ENCODE peak calls at places on chromosome 12, in five cellular contexts. K is amniotic stem cell, L is GM20000, D is kidney glomerular epithelial cell, W is RWPE1. B is an unnamed sample.

GRCh38 chr12:106097011-106097410 is 41.7 kb downstream of the NUAK1 start:
- DNase-seq in K (no peak), L (no peak), D (peak), W (no peak), B (no peak)

GRCh38 chr12:103036581-103037214 is 79.2 kb downstream of the ASCL1 start:
- DNase-seq in K (no peak), L (peak), D (no peak), W (no peak), B (no peak)

GRCh38 chr12:5124401-5124800 is 80.7 kb downstream of the KCNA5 start:
- DNase-seq in K (no peak), L (no peak), D (no peak), W (no peak), B (no peak)

GRCh38 chr12:75842119-75842518 is 189.5 kb downstream of the PHLDA1 start:
- DNase-seq in K (no peak), L (no peak), D (no peak), W (no peak), B (peak)

GRCh38 chr12:126036348-126036747 is 971.1 kb downstream of the AACS start:
- DNase-seq in K (no peak), L (no peak), D (no peak), W (no peak), B (no peak)

GRCh38 chr12:52332381-52332780 is 11.2 kb upstream of the KRT83 start:
- DNase-seq in K (no peak), L (no peak), D (no peak), W (no peak), B (no peak)

GRCh38 chr12:106305376-106305775 is 2.8 kb downstream of the TCP11L2 start:
- DNase-seq in K (no peak), L (no peak), D (no peak), W (no peak), B (no peak)

GRCh38 chr12:110165540-110166159 is 41.5 kb downstream of the IFT81 start:
- DNase-seq in K (no peak), L (peak), D (no peak), W (no peak), B (no peak)

GRCh38 chr12:4444031-4444430 is 1.6 kb downstream of the FGF6 start:
- DNase-seq in K (no peak), L (no peak), D (no peak), W (no peak), B (no peak)

GRCh38 chr12:53096761-53097160 is 706 bp upstream of the IGFBP6 start:
- DNase-seq in K (no peak), L (no peak), D (no peak), W (no peak), B (no peak)

GRCh38 chr12:63841611-63842010 is 2.9 kb upstream of the SRGAP1 start:
- DNase-seq in K (no peak), L (no peak), D (no peak), W (no peak), B (no peak)

GRCh38 chr12:42976620-42977019 is 387.1 kb upstream of the PRICKLE1 start:
- DNase-seq in K (no peak), L (no peak), D (no peak), W (no peak), B (no peak)

GRCh38 chr12:109736552-109737108 is 23.0 kb downstream of the FAM222A start:
- DNase-seq in K (no peak), L (no peak), D (peak), W (peak), B (peak)

GRCh38 chr12:13273850-13274249 is 77.3 kb downstream of the EMP1 start:
- DNase-seq in K (no peak), L (no peak), D (no peak), W (no peak), B (no peak)

GRCh38 chr12:1117970-1118563 is 127.0 kb downstream of the ERC1 start:
- DNase-seq in K (peak), L (peak), D (peak), W (peak), B (peak)

GRCh38 chr12:95683418-95683817 is 107.1 kb downstream of the NTN4 start:
- DNase-seq in K (no peak), L (no peak), D (no peak), W (no peak), B (no peak)

GRCh38 chr12:64019101-64019500 is 174.6 kb downstream of the SRGAP1 start:
- DNase-seq in K (no peak), L (no peak), D (no peak), W (no peak), B (no peak)

GRCh38 chr12:124927325-124928094 is 13.1 kb upstream of the UBC start:
- DNase-seq in K (no peak), L (peak), D (no peak), W (peak), B (peak)

GRCh38 chr12:66902020-66902419 is 223.1 kb upstream of the GRIP1 start:
- DNase-seq in K (no peak), L (no peak), D (no peak), W (no peak), B (no peak)

GRCh38 chr12:54432815-54433164 is 13.7 kb upstream of the ITGA5 start:
- DNase-seq in K (no peak), L (no peak), D (no peak), W (no peak), B (no peak)

GRCh38 chr12:131388164-131388795 is 322.6 kb upstream of the SFSWAP start:
- DNase-seq in K (no peak), L (no peak), D (no peak), W (no peak), B (no peak)

GRCh38 chr12:49543914-49544815 is 5.3 kb downstream of the KCNH3 start:
- DNase-seq in K (no peak), L (no peak), D (no peak), W (no peak), B (no peak)

GRCh38 chr12:8483081-8483479 is 27.3 kb downstream of the CLEC6A start:
- DNase-seq in K (no peak), L (no peak), D (no peak), W (no peak), B (no peak)

B was measured in astrocyte.